ENCODE peak calls at places on chromosomes 11 and 22, in eight cellular contexts. Z is IMR-90, J is A549, Q is sigmoid colon, H is HCT116, A is heart left ventricle, E is stomach, L is body of pancreas. B is an unnamed sample.

GRCh38 chr11:7612661-7613393 is 60.5 kb downstream of the CYB5R2 start:
- DNase-seq in Z (peak), J (no peak), Q (no peak), H (no peak), A (no peak), E (peak), L (peak), B (no peak)

GRCh38 chr11:75557649-75558494 is 4.2 kb upstream of the SERPINH1 start:
- DNase-seq in Z (peak), J (no peak), Q (peak), H (no peak), A (peak), E (no peak), L (no peak), B (peak)

GRCh38 chr22:46072030-46072881 is 78.1 kb upstream of the PPARA start:
- DNase-seq in Z (peak), J (no peak), Q (peak), H (no peak), A (peak), E (peak), L (peak), B (peak)

GRCh38 chr11:18727499-18728236 is 1.7 kb upstream of the IGSF22 start:
- DNase-seq in Z (peak), J (peak), Q (no peak), H (peak), A (no peak), E (no peak), L (peak), B (peak)

GRCh38 chr11:134573857-134574256 is 161.8 kb upstream of the B3GAT1 start:
- DNase-seq in Z (no peak), J (no peak), Q (peak), H (no peak), A (no peak), E (no peak), L (no peak), B (no peak)

GRCh38 chr22:30744224-30744623 is 49.5 kb downstream of the OSBP2 start:
- DNase-seq in Z (no peak), J (no peak), Q (peak), H (no peak), A (no peak), E (no peak), L (no peak), B (no peak)

GRCh38 chr11:32884770-32885384 is 7.7 kb upstream of the QSER1 start:
- DNase-seq in Z (no peak), J (peak), Q (no peak), H (no peak), A (no peak), E (no peak), L (no peak), B (peak)

GRCh38 chr11:13140028-13140870 is 131.1 kb downstream of the RASSF10 start:
- DNase-seq in Z (peak), J (peak), Q (no peak), H (no peak), A (no peak), E (peak), L (peak), B (no peak)

GRCh38 chr22:44712962-44713361 is 11.0 kb downstream of the PRR5 start:
- DNase-seq in Z (no peak), J (no peak), Q (no peak), H (no peak), A (no peak), E (no peak), L (no peak), B (no peak)

GRCh38 chr11:45974806-45975205 is 52.4 kb downstream of the LARGE2 start:
- DNase-seq in Z (peak), J (no peak), Q (no peak), H (no peak), A (no peak), E (no peak), L (no peak), B (no peak)

GRCh38 chr11:62671604-62672528 is at the start of the genes LBHD1 and UQCC3:
- DNase-seq in Z (peak), J (peak), Q (peak), H (peak), A (peak), E (peak), L (peak), B (peak)

GRCh38 chr22:30675436-30675835 is 7.8 kb upstream of the DUSP18 start:
- DNase-seq in Z (no peak), J (no peak), Q (no peak), H (no peak), A (no peak), E (no peak), L (no peak), B (peak)

GRCh38 chr22:25702571-25703167 is 39.3 kb upstream of the MYO18B start:
- DNase-seq in Z (no peak), J (no peak), Q (no peak), H (no peak), A (no peak), E (no peak), L (no peak), B (no peak)

GRCh38 chr11:62611705-62612365 is 740 bp downstream of the EML3 start:
- DNase-seq in Z (peak), J (peak), Q (peak), H (no peak), A (peak), E (peak), L (peak), B (peak)

GRCh38 chr11:128835741-128836410 is 31.2 kb downstream of the KCNJ1 start:
- DNase-seq in Z (no peak), J (no peak), Q (no peak), H (no peak), A (peak), E (no peak), L (no peak), B (no peak)

GRCh38 chr11:29627541-29627940 is 389.3 kb downstream of the KCNA4 start:
- DNase-seq in Z (no peak), J (no peak), Q (no peak), H (no peak), A (no peak), E (no peak), L (no peak), B (no peak)

GRCh38 chr11:12189543-12190235 is 79.3 kb downstream of the MICAL2 start:
- DNase-seq in Z (no peak), J (no peak), Q (no peak), H (no peak), A (no peak), E (no peak), L (no peak), B (no peak)

GRCh38 chr11:26584818-26585217 is 12.8 kb upstream of the MUC15 start:
- DNase-seq in Z (no peak), J (no peak), Q (no peak), H (no peak), A (no peak), E (no peak), L (no peak), B (no peak)

GRCh38 chr11:61949169-61950034 is 749 bp upstream of the BEST1 start:
- DNase-seq in Z (peak), J (peak), Q (peak), H (peak), A (peak), E (no peak), L (peak), B (peak)

GRCh38 chr22:17369553-17370035 is 334 bp downstream of the CECR2 start:
- DNase-seq in Z (no peak), J (no peak), Q (no peak), H (no peak), A (peak), E (no peak), L (peak), B (no peak)

GRCh38 chr11:27183672-27184457 is 143.2 kb downstream of the BBOX1 start:
- DNase-seq in Z (peak), J (peak), Q (peak), H (peak), A (peak), E (peak), L (peak), B (peak)

GRCh38 chr22:24566899-24567511 is 11.2 kb downstream of the SNRPD3 start:
- DNase-seq in Z (no peak), J (no peak), Q (no peak), H (no peak), A (no peak), E (no peak), L (no peak), B (no peak)

GRCh38 chr11:36713715-36714114 is 115.7 kb upstream of the RAG2 start:
- DNase-seq in Z (no peak), J (no peak), Q (no peak), H (no peak), A (peak), E (no peak), L (no peak), B (no peak)
- TF ChIP-seq POLR2A in Z (no peak), J (no peak), Q (no peak), H (no peak), A (no peak), E (no peak), L (no peak), B (no peak)

GRCh38 chr22:50105529-50106100 is 15.8 kb downstream of the MOV10L1 start:
- DNase-seq in Z (peak), J (no peak), Q (no peak), H (no peak), A (no peak), E (no peak), L (no peak), B (peak)
- TF ChIP-seq POLR2A in Z (no peak), J (no peak), Q (no peak), H (no peak), A (no peak), E (no peak), L (no peak), B (peak)

GRCh38 chr11:93740031-93740801 is 1.1 kb downstream of the TAF1D start:
- DNase-seq in Z (peak), J (peak), Q (no peak), H (no peak), A (no peak), E (no peak), L (peak), B (peak)
- TF ChIP-seq POLR2A in Z (peak), J (no peak), Q (no peak), H (no peak), A (no peak), E (no peak), L (no peak), B (no peak)

GRCh38 chr11:60182546-60183330 is at the start of gene MS4A6A:
- DNase-seq in Z (no peak), J (no peak), Q (no peak), H (no peak), A (no peak), E (no peak), L (no peak), B (no peak)
- TF ChIP-seq POLR2A in Z (no peak), J (no peak), Q (no peak), H (no peak), A (no peak), E (no peak), L (no peak), B (no peak)

GRCh38 chr11:113649311-113649710 is 56.8 kb downstream of the TMPRSS5 start:
- DNase-seq in Z (no peak), J (no peak), Q (no peak), H (no peak), A (no peak), E (no peak), L (no peak), B (no peak)
- TF ChIP-seq POLR2A in Z (no peak), J (no peak), Q (no peak), H (no peak), A (no peak), E (no peak), L (no peak), B (no peak)

GRCh38 chr22:38299758-38300157 is 17.5 kb downstream of the CSNK1E start:
- DNase-seq in Z (no peak), J (no peak), Q (no peak), H (no peak), A (no peak), E (no peak), L (no peak), B (no peak)

GRCh38 chr22:38299001-38299651 is 18.1 kb downstream of the CSNK1E start:
- DNase-seq in Z (no peak), J (no peak), Q (no peak), H (no peak), A (no peak), E (no peak), L (peak), B (no peak)

GRCh38 chr22:38300197-38300945 is 16.9 kb downstream of the CSNK1E start:
- DNase-seq in Z (no peak), J (no peak), Q (no peak), H (no peak), A (no peak), E (no peak), L (no peak), B (no peak)

GRCh38 chr22:38296372-38296771 is 20.9 kb downstream of the CSNK1E start:
- DNase-seq in Z (no peak), J (no peak), Q (no peak), H (no peak), A (no peak), E (no peak), L (no peak), B (no peak)

GRCh38 chr22:38298312-38299000 is 18.8 kb downstream of the CSNK1E start:
- DNase-seq in Z (peak), J (no peak), Q (no peak), H (peak), A (no peak), E (no peak), L (no peak), B (peak)
- TF ChIP-seq POLR2A in Z (no peak), J (no peak), Q (no peak), H (no peak), A (no peak), E (no peak), L (no peak), B (no peak)